ENCODE peak calls at places on chromosome 17, in four cellular contexts. L is amniotic stem cell, W is AG09319, Y is AG08395. S is an unnamed sample.

GRCh38 chr17:81652901-81653771 is 3.2 kb downstream of the PDE6G start:
- DNase-seq in L (no peak), W (no peak), Y (no peak), S (no peak)

GRCh38 chr17:47106130-47106529 is 83.0 kb downstream of the CDC27 start:
- DNase-seq in L (no peak), W (no peak), Y (no peak), S (no peak)

GRCh38 chr17:2050246-2050866 is 4.5 kb upstream of the HIC1 start:
- DNase-seq in L (no peak), W (no peak), Y (peak), S (peak)

GRCh38 chr17:79625706-79626105 is 14.9 kb upstream of the RBFOX3 start:
- DNase-seq in L (no peak), W (no peak), Y (no peak), S (peak)

GRCh38 chr17:39349246-39349645 is 52.2 kb downstream of the FBXL20 start:
- DNase-seq in L (no peak), W (no peak), Y (no peak), S (no peak)

GRCh38 chr17:74444406-74444805 is 12.5 kb downstream of the GPRC5C start:
- DNase-seq in L (no peak), W (no peak), Y (no peak), S (no peak)

GRCh38 chr17:76537288-76537577 is 276 bp downstream of the CYGB start:
- DNase-seq in L (no peak), W (no peak), Y (peak), S (no peak)

GRCh38 chr17:75619506-75620431 is 13.5 kb upstream of the SMIM5 start:
- DNase-seq in L (no peak), W (no peak), Y (peak), S (no peak)

GRCh38 chr17:72931163-72931562 is 161.3 kb downstream of the SLC39A11 start:
- DNase-seq in L (no peak), W (no peak), Y (no peak), S (no peak)

GRCh38 chr17:75205037-75205792 is at the start of gene NUP85:
- DNase-seq in L (peak), W (peak), Y (peak), S (peak)

GRCh38 chr17:28878158-28878910 is 19.2 kb downstream of the FLOT2 start:
- DNase-seq in L (no peak), W (no peak), Y (no peak), S (no peak)

GRCh38 chr17:43020789-43021738 is 1.1 kb downstream of the VAT1 start:
- DNase-seq in L (peak), W (peak), Y (peak), S (peak)

GRCh38 chr17:76734080-76734840 is 2.9 kb downstream of the SRSF2 start:
- DNase-seq in L (no peak), W (no peak), Y (no peak), S (no peak)

GRCh38 chr17:50658602-50659001 is 23.9 kb downstream of the ABCC3 start:
- DNase-seq in L (no peak), W (no peak), Y (peak), S (no peak)

GRCh38 chr17:35809855-35810461 is 674 bp downstream of the TAF15 start:
- DNase-seq in L (no peak), W (no peak), Y (no peak), S (no peak)

GRCh38 chr17:58083491-58084316 is 485 bp downstream of the DYNLL2 start:
- DNase-seq in L (no peak), W (no peak), Y (peak), S (peak)

GRCh38 chr17:1512351-1512750 is 4.1 kb downstream of the INPP5K start:
- DNase-seq in L (no peak), W (no peak), Y (no peak), S (no peak)

GRCh38 chr17:14593956-14594355 is 293.1 kb downstream of the HS3ST3B1 start:
- DNase-seq in L (no peak), W (no peak), Y (no peak), S (no peak)

GRCh38 chr17:61579382-61579781 is 11.6 kb downstream of the NACA2 start:
- DNase-seq in L (no peak), W (no peak), Y (no peak), S (no peak)

GRCh38 chr17:29584452-29585079 is 4.9 kb downstream of the GIT1 start:
- DNase-seq in L (no peak), W (no peak), Y (no peak), S (peak)

GRCh38 chr17:42456223-42457106 is 2.2 kb upstream of the ATP6V0A1 start:
- DNase-seq in L (peak), W (peak), Y (peak), S (no peak)

GRCh38 chr17:62671553-62671952 is 44.1 kb downstream of the MRC2 start:
- DNase-seq in L (no peak), W (no peak), Y (no peak), S (peak)